ENCODE peak calls at places on chromosome 14, in four cellular contexts. N is IMR-90, S is mesendoderm, R is H1. W is an unnamed sample.

GRCh38 chr14:26276757-26277156 is 321.1 kb downstream of the NOVA1 start:
- DNase-seq in N (no peak), S (peak; percentile 72), R (no peak), W (peak; percentile 52)

GRCh38 chr14:104460920-104461651 is 118.5 kb upstream of the C14orf180 start:
- DNase-seq in N (no peak), S (peak; percentile 24), R (no peak), W (peak; percentile 73)

GRCh38 chr14:92956961-92957360 is 34.0 kb downstream of the CHGA start:
- DNase-seq in N (no peak), S (no peak), R (no peak), W (no peak)

GRCh38 chr14:23468704-23469126 is 788 bp upstream of the NGDN start:
- DNase-seq in N (no peak), S (no peak), R (no peak), W (no peak)

GRCh38 chr14:93619176-93619793 is 169.0 kb downstream of the PRIMA1 start:
- DNase-seq in N (peak; percentile 50), S (peak; percentile 69), R (no peak), W (no peak)

GRCh38 chr14:65301862-65302539 is 110.5 kb upstream of the FUT8 start:
- DNase-seq in N (no peak), S (peak; percentile 71), R (no peak), W (no peak)

GRCh38 chr14:72708708-72709475 is 185.0 kb downstream of the DPF3 start:
- DNase-seq in N (no peak), S (peak; percentile 50), R (no peak), W (peak; percentile 49)

GRCh38 chr14:36658091-36659009 is 3.3 kb upstream of the PAX9 start:
- DNase-seq in N (no peak), S (no peak), R (no peak), W (peak; percentile 45)

GRCh38 chr14:72924332-72924731 is 1.9 kb upstream of the DCAF4 start:
- DNase-seq in N (no peak), S (no peak), R (no peak), W (no peak)

GRCh38 chr14:21169587-21169986 is 13.7 kb upstream of the OR5AU1 start:
- DNase-seq in N (no peak), S (no peak), R (no peak), W (no peak)

GRCh38 chr14:32594766-32595165 is 265.7 kb downstream of the AKAP6 start:
- DNase-seq in N (peak; percentile 24), S (no peak), R (no peak), W (no peak)

GRCh38 chr14:104927432-104927816 is 2.7 kb downstream of the PLD4 start:
- DNase-seq in N (no peak), S (no peak), R (no peak), W (no peak)

GRCh38 chr14:47044841-47045240 is 393.3 kb upstream of the RPL10L start:
- DNase-seq in N (no peak), S (peak; percentile 57), R (peak; percentile 39), W (peak; percentile 70)

GRCh38 chr14:100289916-100290606 is 16.2 kb downstream of the SLC25A29 start:
- DNase-seq in N (no peak), S (no peak), R (no peak), W (peak; percentile 38)

GRCh38 chr14:55194656-55195355 is 3.4 kb upstream of the DLGAP5 start:
- DNase-seq in N (no peak), S (no peak), R (no peak), W (no peak)

GRCh38 chr14:54889919-54890318 is 12.7 kb downstream of the GCH1 start:
- DNase-seq in N (peak; percentile 20), S (no peak), R (no peak), W (no peak)

DNA sequence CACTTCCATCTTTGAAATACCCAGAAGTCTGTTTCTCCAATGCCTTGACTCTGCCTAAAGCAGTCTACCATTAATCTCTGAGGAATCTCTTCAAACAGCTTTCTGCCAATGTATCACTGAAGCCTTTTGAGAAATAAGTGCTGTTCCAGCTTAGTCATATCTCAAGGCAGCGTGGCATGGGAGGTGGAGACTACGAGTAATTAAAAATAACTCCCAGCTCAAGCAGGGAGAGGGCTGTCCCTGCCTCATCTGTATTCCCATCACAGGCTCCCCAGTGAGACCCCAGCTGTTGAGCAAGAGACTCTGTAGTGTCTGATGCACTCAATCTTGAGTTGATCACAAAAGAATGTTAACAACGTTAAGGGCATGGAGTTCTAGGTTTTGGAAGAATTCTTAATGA is 700.6 kb downstream of the DIO2 start:
- DNase-seq in N (peak; percentile 65), S (no peak), R (no peak), W (no peak)
- H3K56ac ChIP-seq in N (no peak overlapping the region), S (no peak overlapping the region), R (no peak overlapping the region), W (no peak overlapping the region)

GRCh38 chr14:74444866-74445265 is 18.9 kb upstream of the SYNDIG1L start:
- DNase-seq in N (no peak), S (peak; percentile 83), R (no peak), W (peak; percentile 67)
- H3K56ac ChIP-seq in N (no peak overlapping the region), S (no peak overlapping the region), R (no peak overlapping the region), W (no peak overlapping the region)

GRCh38 chr14:42508209-42508946 is 901.7 kb downstream of the LRFN5 start:
- DNase-seq in N (no peak), S (no peak), R (no peak), W (no peak)
- H3K56ac ChIP-seq in N (no peak overlapping the region), S (no peak overlapping the region), R (no peak overlapping the region), W (no peak overlapping the region)

DNA sequence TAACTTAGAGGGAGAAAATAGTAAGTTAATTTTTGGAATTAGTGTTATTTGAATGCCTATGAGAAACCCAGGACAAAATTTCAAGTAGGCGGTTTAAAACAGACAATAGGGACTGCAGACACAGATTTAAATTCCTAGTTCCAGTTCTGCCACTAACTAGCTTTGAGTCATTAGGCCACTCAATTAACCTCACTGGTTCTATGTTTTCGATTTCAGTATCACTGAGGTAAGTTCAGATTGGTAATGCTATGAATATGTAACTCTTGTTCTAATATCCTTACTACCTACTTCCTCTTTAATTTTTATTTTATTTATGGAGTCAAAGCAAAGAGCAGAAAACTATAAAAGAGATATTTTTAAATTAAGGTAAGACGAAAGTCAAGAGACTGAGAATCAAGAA is 52.6 kb downstream of the GALC start:
- DNase-seq in N (no peak), S (no peak), R (no peak), W (no peak)
- H3K56ac ChIP-seq in N (no peak overlapping the region), S (no peak overlapping the region), R (no peak overlapping the region), W (no peak overlapping the region)